ENCODE peak calls at places on chromosome 4, in four cellular contexts. S is suprapubic skin; Y is naive thymus-derived CD4-positive, alpha-beta T cell; F is spleen. R is an unnamed sample. For H3K4me1, the result is how much of the 10 kb centered on the place peaks cover.

GRCh38 chr4:24472514-24473308 is 111.6 kb downstream of the DHX15 start:
- DNase-seq in S (peak), Y (peak), F (peak), R (peak)

GRCh38 chr4:171067422-171067821 is 745.8 kb upstream of the GALNTL6 start:
- DNase-seq in S (no peak), Y (no peak), F (no peak), R (no peak)

GRCh38 chr4:55793479-55793878 is 26.1 kb upstream of the EXOC1L start:
- DNase-seq in S (no peak), Y (no peak), F (peak), R (no peak)

GRCh38 chr4:58061967-58062366 is 951.8 kb upstream of the IGFBP7 start:
- DNase-seq in S (no peak), Y (no peak), F (no peak), R (no peak)

GRCh38 chr4:103424853-103425252 is 226.7 kb upstream of the CENPE start:
- DNase-seq in S (no peak), Y (no peak), F (no peak), R (no peak)

GRCh38 chr4:19725130-19725529 is 526.6 kb upstream of the SLIT2 start:
- DNase-seq in S (no peak), Y (no peak), F (no peak), R (no peak)

GRCh38 chr4:150852237-150852636 is 162.8 kb downstream of the LRBA start:
- DNase-seq in S (no peak), Y (no peak), F (no peak), R (no peak)

GRCh38 chr4:181756451-181756850 is 486.8 kb upstream of the TENM3 start:
- DNase-seq in S (no peak), Y (no peak), F (no peak), R (no peak)

GRCh38 chr4:27861381-27861787 is 1000.7 kb downstream of the STIM2 start:
- DNase-seq in S (no peak), Y (no peak), F (no peak), R (peak)

GRCh38 chr4:26081795-26082498 is 167.9 kb downstream of the SMIM20 start:
- DNase-seq in S (no peak), Y (peak), F (no peak), R (peak)

GRCh38 chr4:3484057-3484973 is 21.2 kb downstream of the DOK7 start:
- DNase-seq in S (no peak), Y (no peak), F (peak), R (no peak)

GRCh38 chr4:32929738-32930688 is 2209.8 kb downstream of the PCDH7 start:
- DNase-seq in S (no peak), Y (no peak), F (no peak), R (no peak)

GRCh38 chr4:139229534-139230039 is 50.4 kb downstream of the MGARP start:
- DNase-seq in S (no peak), Y (peak), F (no peak), R (peak)

GRCh38 chr4:60724623-60725022 is 475.5 kb upstream of the ADGRL3 start:
- DNase-seq in S (no peak), Y (no peak), F (no peak), R (no peak)

GRCh38 chr4:8741513-8742226 is 130.0 kb downstream of the HMX1 start:
- DNase-seq in S (no peak), Y (no peak), F (peak), R (no peak)

DNA sequence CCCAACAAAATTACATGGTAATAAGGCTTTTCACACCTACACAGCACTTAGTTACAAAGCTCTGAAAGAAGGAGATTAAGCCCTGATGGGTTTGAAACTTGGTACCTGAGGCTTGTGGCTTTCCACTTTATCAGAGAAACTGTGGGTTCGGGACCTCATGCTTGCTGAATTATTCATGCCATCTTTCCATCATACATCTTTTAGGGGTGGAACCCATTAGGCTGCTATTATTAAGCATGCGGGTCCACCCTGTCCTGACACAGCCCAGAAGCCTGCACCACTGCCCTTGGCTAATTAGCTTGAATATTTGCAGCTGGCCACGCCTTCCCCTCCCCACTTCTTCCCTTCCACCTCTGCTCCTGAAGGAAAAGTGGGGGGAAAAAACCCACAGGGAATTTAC is 231.5 kb upstream of the GATB start:
- DNase-seq in S (no peak), Y (no peak), F (no peak), R (no peak)
- H3K27ac ChIP-seq in S (no peak), Y (no peak), F (no peak), R (no peak)

DNA sequence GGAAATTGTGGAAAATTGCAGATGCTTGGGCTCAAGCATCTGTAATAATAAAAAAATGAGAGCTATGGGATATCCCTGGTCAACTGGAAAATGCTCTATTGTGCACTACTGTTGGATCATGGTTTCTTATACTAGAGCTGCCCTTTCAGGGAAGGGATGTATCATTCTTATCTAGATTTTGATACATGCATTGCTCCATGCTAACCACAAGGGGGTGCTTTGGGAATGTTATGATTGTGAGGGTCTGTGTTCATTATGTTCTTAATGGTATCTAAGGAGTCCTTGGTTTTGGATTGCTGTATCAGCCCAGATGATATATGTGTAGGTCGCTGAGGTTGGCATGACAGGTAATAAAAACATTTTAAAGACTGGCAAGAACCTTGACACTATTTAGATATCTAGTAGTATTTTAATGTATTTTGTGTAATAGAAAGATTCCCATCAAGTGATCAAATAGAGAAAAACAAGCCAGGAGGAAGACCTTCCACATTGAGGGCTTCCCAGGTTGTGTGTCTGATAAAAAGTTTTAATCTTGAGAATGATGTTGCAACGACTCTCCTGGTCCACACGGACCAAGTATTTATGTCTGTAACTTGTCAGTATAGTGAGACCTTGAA is 49.2 kb upstream of the TLR2 start:
- DNase-seq in S (no peak), Y (peak), F (no peak), R (peak)
- H3K4me1 ChIP-seq in S (under half), Y (under half), F (under half), R (under half)

GRCh38 chr4:44916406-44916805 is 190.1 kb upstream of the GNPDA2 start:
- DNase-seq in S (no peak), Y (no peak), F (no peak), R (no peak)
- H3K4me3 ChIP-seq in S (no peak), Y (no peak), F (no peak), R (peak)

GRCh38 chr4:76569695-76570094 is 134.7 kb downstream of the SHROOM3 start:
- DNase-seq in S (no peak), Y (no peak), F (no peak), R (no peak)
- H3K27ac ChIP-seq in S (peak), Y (no peak), F (no peak), R (no peak)

GRCh38 chr4:183118585-183118984 is 19.5 kb downstream of the WWC2 start:
- DNase-seq in S (no peak), Y (no peak), F (no peak), R (peak)
- H3K4me1 ChIP-seq in S (under half), Y (under half), F (under half), R (under half)

GRCh38 chr4:105894570-105895323 is 524 bp upstream of the NPNT start:
- DNase-seq in S (no peak), Y (no peak), F (no peak), R (peak)

GRCh38 chr4:105895609-105896460 is 564 bp downstream of the NPNT start:
- DNase-seq in S (peak), Y (no peak), F (no peak), R (peak)

GRCh38 chr4:105896461-105896939 is 1.2 kb downstream of the NPNT start:
- DNase-seq in S (no peak), Y (no peak), F (no peak), R (peak)

GRCh38 chr4:105895324-105895608 is at the start of gene NPNT:
- DNase-seq in S (no peak), Y (no peak), F (peak), R (no peak)

DNA sequence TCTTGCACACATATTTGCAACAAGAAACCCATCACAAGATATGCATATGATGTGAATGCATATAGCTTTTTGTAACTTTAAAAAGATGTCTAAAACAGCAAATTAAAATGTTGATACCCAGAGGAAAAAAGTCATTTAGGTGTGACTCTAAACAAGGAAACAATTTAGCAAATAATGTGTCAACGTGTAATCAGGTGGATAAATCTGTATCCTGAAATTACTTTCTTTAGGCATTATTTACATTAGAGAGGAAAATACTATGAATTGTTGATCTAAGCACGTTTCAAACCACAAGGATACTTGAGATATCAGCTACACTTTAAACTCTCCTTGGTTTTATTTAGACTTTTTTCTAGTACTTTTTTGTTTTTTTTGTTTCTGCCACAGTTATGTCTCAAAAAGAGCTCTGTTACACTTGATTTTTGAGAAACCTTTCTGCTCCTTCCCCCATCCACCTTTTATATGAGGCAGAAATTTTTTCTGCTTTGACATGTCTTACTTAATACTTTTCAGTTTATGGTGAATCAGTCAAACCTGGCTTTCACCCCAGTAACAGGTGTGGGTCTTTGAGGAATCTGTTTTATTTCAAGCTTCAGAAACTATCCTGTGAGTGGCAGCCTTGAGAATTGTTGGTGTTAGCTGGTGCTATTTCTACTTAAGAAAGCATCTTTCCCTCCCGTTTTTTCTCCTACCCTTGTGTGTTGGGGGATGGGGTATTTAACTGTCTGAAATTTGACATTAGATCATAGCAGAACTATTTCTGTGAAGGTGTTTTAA is 1.9 kb downstream of the NPNT start:
- DNase-seq in S (no peak), Y (no peak), F (no peak), R (peak)
- H3K4me3 ChIP-seq in S (peak), Y (no peak), F (no peak), R (peak)

R was measured in SJCRH30.